ENCODE peak calls at places on chromosome 10, in six cellular contexts. One of them, this sample, is unnamed. For H3F3A, the result is how much of the 10 kb centered on the place peaks cover.

GRCh38 chr10:28839600-28840007 is 162.3 kb downstream of the BAMBI start:
- DNase-seq in GM23338: no peak
- DNase-seq in neural progenitor cell: no peak
- DNase-seq in GM23248: no peak
- DNase-seq in MM.1S: no peak
- DNase-seq in SK-N-SH: peak
- DNase-seq in this sample: no peak

GRCh38 chr10:11863353-11864105 is 40.4 kb downstream of the PROSER2 start:
- DNase-seq in GM23248: no peak
- DNase-seq in GM23338: no peak
- DNase-seq in SK-N-SH: no peak
- DNase-seq in neural progenitor cell: no peak
- DNase-seq in MM.1S: peak
- DNase-seq in this sample: no peak

GRCh38 chr10:105434970-105435369 is 793.9 kb downstream of the SORCS3 start:
- DNase-seq in neural progenitor cell: no peak
- DNase-seq in GM23338: no peak
- DNase-seq in GM23248: no peak
- DNase-seq in MM.1S: no peak
- DNase-seq in SK-N-SH: no peak
- DNase-seq in this sample: no peak

GRCh38 chr10:88754272-88754671 is 5.5 kb upstream of the LIPN start:
- DNase-seq in GM23248: peak
- DNase-seq in neural progenitor cell: no peak
- DNase-seq in SK-N-SH: peak
- DNase-seq in MM.1S: no peak
- DNase-seq in GM23338: no peak
- DNase-seq in this sample: peak

GRCh38 chr10:99124376-99124775 is 111.3 kb downstream of the HPSE2 start:
- DNase-seq in GM23248: no peak
- DNase-seq in neural progenitor cell: no peak
- DNase-seq in SK-N-SH: no peak
- DNase-seq in MM.1S: no peak
- DNase-seq in GM23338: no peak
- DNase-seq in this sample: no peak

GRCh38 chr10:13219685-13220670 is 14.2 kb downstream of the UCMA start:
- DNase-seq in GM23338: peak
- DNase-seq in neural progenitor cell: peak
- DNase-seq in GM23248: peak
- DNase-seq in MM.1S: peak
- DNase-seq in SK-N-SH: no peak
- DNase-seq in this sample: peak

GRCh38 chr10:93992400-93993030 is 1.2 kb upstream of the PLCE1 start:
- DNase-seq in neural progenitor cell: peak
- DNase-seq in GM23248: peak
- DNase-seq in GM23338: peak
- DNase-seq in MM.1S: no peak
- DNase-seq in SK-N-SH: no peak
- DNase-seq in this sample: peak

GRCh38 chr10:101014966-101015581 is 15.5 kb downstream of the LZTS2 start:
- DNase-seq in GM23338: no peak
- DNase-seq in SK-N-SH: no peak
- DNase-seq in GM23248: peak
- DNase-seq in MM.1S: no peak
- DNase-seq in neural progenitor cell: no peak
- DNase-seq in this sample: peak

GRCh38 chr10:101778151-101778780 is 2.4 kb upstream of the FGF8 start:
- DNase-seq in neural progenitor cell: no peak
- DNase-seq in MM.1S: no peak
- DNase-seq in GM23338: no peak
- DNase-seq in GM23248: no peak
- DNase-seq in SK-N-SH: peak
- DNase-seq in this sample: no peak

GRCh38 chr10:93417264-93417663 is 64.9 kb downstream of the MYOF start:
- DNase-seq in MM.1S: no peak
- DNase-seq in neural progenitor cell: no peak
- DNase-seq in SK-N-SH: no peak
- DNase-seq in GM23248: no peak
- DNase-seq in GM23338: no peak
- DNase-seq in this sample: no peak

GRCh38 chr10:87038786-87039185 is 18.7 kb downstream of the FAM25A start:
- DNase-seq in MM.1S: no peak
- DNase-seq in GM23338: no peak
- DNase-seq in GM23248: peak
- DNase-seq in SK-N-SH: no peak
- DNase-seq in neural progenitor cell: no peak
- DNase-seq in this sample: peak

GRCh38 chr10:64113796-64114195 is 592.6 kb downstream of the REEP3 start:
- DNase-seq in MM.1S: no peak
- DNase-seq in SK-N-SH: no peak
- DNase-seq in neural progenitor cell: no peak
- DNase-seq in GM23248: no peak
- DNase-seq in GM23338: peak
- DNase-seq in this sample: peak

GRCh38 chr10:100518761-100519241 is 860 bp downstream of the SEC31B start:
- DNase-seq in neural progenitor cell: peak
- DNase-seq in GM23338: peak
- DNase-seq in MM.1S: peak
- DNase-seq in GM23248: peak
- DNase-seq in SK-N-SH: peak
- DNase-seq in this sample: peak

GRCh38 chr10:121865554-121865953 is 62.3 kb downstream of the ATE1 start:
- DNase-seq in SK-N-SH: no peak
- DNase-seq in neural progenitor cell: no peak
- DNase-seq in MM.1S: no peak
- DNase-seq in GM23248: no peak
- DNase-seq in GM23338: no peak
- DNase-seq in this sample: no peak

GRCh38 chr10:35789996-35790395 is 147.9 kb upstream of the FZD8 start:
- DNase-seq in GM23248: peak
- DNase-seq in SK-N-SH: no peak
- DNase-seq in neural progenitor cell: no peak
- DNase-seq in GM23338: no peak
- DNase-seq in MM.1S: no peak
- DNase-seq in this sample: peak

GRCh38 chr10:36725581-36726520 is 399.5 kb upstream of the ANKRD30A start:
- DNase-seq in MM.1S: peak
- DNase-seq in GM23248: peak
- DNase-seq in GM23338: peak
- DNase-seq in SK-N-SH: peak
- DNase-seq in neural progenitor cell: peak
- DNase-seq in this sample: peak

GRCh38 chr10:76667307-76668012 is 970.1 kb downstream of the KCNMA1 start:
- DNase-seq in SK-N-SH: no peak
- DNase-seq in neural progenitor cell: no peak
- DNase-seq in MM.1S: no peak
- DNase-seq in GM23338: no peak
- DNase-seq in GM23248: no peak
- DNase-seq in this sample: no peak

GRCh38 chr10:125011171-125011925 is 69.4 kb downstream of the ZRANB1 start:
- DNase-seq in GM23338: no peak
- DNase-seq in SK-N-SH: no peak
- DNase-seq in MM.1S: no peak
- DNase-seq in GM23248: no peak
- DNase-seq in neural progenitor cell: no peak
- DNase-seq in this sample: peak
- H3K27ac ChIP-seq in GM23338: peak
- H3K27ac ChIP-seq in SK-N-SH: no peak
- H3K27ac ChIP-seq in MM.1S: no peak
- H3K27ac ChIP-seq in GM23248: no peak
- H3K27ac ChIP-seq in neural progenitor cell: no peak
- H3K27ac ChIP-seq in this sample: no peak

DNA sequence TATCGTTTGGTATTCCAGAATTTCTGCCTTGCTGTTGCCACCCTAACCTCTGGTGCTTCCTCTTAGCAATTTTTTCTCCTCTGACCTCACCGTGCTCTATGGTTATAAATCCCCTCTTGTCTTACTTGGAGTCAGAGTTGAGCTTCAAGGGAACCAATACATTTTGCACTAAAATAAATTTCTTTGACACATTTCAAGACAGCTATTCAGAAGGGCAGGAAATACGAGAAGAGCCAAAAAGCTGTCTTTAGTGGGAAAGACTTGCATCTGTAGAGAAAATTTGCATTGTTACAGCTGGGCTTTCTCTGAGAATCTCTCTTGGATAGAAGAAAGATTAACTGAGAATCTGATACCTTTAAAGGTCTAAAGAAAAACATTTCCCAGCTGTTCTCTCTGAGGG is 14.5 kb upstream of the AKR1C2 start:
- DNase-seq in SK-N-SH: no peak
- DNase-seq in neural progenitor cell: no peak
- DNase-seq in GM23248: no peak
- DNase-seq in GM23338: no peak
- DNase-seq in MM.1S: no peak
- DNase-seq in this sample: no peak
- H3F3A ChIP-seq in SK-N-SH: under half
- H3F3A ChIP-seq in neural progenitor cell: under half
- H3F3A ChIP-seq in GM23248: under half
- H3F3A ChIP-seq in GM23338: under half
- H3F3A ChIP-seq in MM.1S: under half
- H3F3A ChIP-seq in this sample: under half

DNA sequence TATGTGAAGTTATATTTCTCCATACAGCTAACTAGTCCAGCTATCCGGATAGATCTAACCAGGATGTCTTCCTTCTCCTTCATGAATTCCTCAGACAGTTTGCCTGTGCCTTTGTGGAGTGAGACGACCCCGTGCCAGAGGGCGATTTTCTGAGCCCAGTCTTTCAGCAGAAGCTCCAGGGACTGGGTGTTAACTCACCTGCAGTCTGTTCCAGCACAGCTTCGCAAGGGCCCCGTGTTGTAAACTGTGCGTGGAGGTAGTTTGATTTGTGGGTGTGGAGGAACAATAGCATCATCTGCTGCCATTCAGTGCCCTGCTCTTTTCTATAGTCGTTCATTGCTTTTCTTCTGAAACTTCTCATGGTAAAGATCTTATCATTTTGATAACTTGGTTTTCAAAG is 103.8 kb downstream of the INPP5A start:
- DNase-seq in SK-N-SH: no peak
- DNase-seq in GM23338: no peak
- DNase-seq in MM.1S: no peak
- DNase-seq in neural progenitor cell: no peak
- DNase-seq in GM23248: no peak
- DNase-seq in this sample: no peak
- TF ChIP-seq EZH2phosphoT487 in SK-N-SH: no peak
- TF ChIP-seq EZH2phosphoT487 in GM23338: no peak
- TF ChIP-seq EZH2phosphoT487 in MM.1S: no peak
- TF ChIP-seq EZH2phosphoT487 in neural progenitor cell: no peak
- TF ChIP-seq EZH2phosphoT487 in GM23248: no peak
- TF ChIP-seq EZH2phosphoT487 in this sample: no peak

GRCh38 chr10:124675824-124676223 is 68.4 kb downstream of the FAM53B start:
- DNase-seq in GM23338: no peak
- DNase-seq in GM23248: no peak
- DNase-seq in MM.1S: no peak
- DNase-seq in neural progenitor cell: no peak
- DNase-seq in SK-N-SH: no peak
- DNase-seq in this sample: no peak
- H3K27ac ChIP-seq in GM23338: no peak
- H3K27ac ChIP-seq in GM23248: no peak
- H3K27ac ChIP-seq in MM.1S: no peak
- H3K27ac ChIP-seq in neural progenitor cell: no peak
- H3K27ac ChIP-seq in SK-N-SH: no peak
- H3K27ac ChIP-seq in this sample: no peak

DNA sequence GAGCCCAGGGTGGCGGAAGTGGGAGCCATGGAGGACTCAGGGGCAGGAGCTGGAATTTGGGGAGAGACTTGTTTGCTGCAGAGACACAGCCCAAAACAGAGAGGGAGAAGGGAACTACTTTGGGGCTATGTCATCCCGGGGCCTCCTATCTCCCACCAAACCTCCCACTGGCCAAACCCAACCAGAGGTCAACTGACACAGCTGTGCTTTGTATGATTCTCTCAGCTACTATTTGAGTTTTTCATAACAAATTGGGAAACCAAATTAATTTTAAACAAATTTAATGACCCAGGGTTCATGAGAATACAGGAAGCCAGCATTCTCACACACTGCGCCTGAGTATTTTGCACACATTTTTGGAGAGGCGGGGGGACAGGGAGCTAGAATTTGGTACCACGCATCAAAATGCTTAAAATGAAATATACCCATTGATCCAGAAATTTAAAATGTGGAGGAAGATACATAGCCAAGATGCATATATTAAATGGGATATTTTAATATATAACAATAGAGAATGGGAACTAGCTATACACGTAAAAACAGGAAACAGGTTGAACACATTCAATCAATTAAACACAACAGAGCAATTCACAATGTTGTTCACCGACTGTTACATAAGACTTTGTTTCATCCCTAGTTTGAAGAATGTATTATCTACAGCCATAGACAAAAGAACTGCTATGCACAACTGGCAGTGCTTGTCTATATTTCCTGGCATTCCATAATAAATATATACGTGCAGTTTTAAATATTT is 105.3 kb downstream of the PARD3 start:
- DNase-seq in neural progenitor cell: no peak
- DNase-seq in MM.1S: no peak
- DNase-seq in SK-N-SH: no peak
- DNase-seq in GM23338: no peak
- DNase-seq in GM23248: no peak
- DNase-seq in this sample: no peak
- H3F3A ChIP-seq in neural progenitor cell: under half
- H3F3A ChIP-seq in MM.1S: under half
- H3F3A ChIP-seq in SK-N-SH: under half
- H3F3A ChIP-seq in GM23338: under half
- H3F3A ChIP-seq in GM23248: under half
- H3F3A ChIP-seq in this sample: under half

GRCh38 chr10:104297697-104298660 is 29.0 kb downstream of the GSTO2 start:
- DNase-seq in MM.1S: no peak
- DNase-seq in neural progenitor cell: peak
- DNase-seq in GM23338: peak
- DNase-seq in SK-N-SH: no peak
- DNase-seq in GM23248: peak
- DNase-seq in this sample: no peak
- TF ChIP-seq EZH2phosphoT487 in MM.1S: no peak
- TF ChIP-seq EZH2phosphoT487 in neural progenitor cell: no peak
- TF ChIP-seq EZH2phosphoT487 in GM23338: no peak
- TF ChIP-seq EZH2phosphoT487 in SK-N-SH: no peak
- TF ChIP-seq EZH2phosphoT487 in GM23248: no peak
- TF ChIP-seq EZH2phosphoT487 in this sample: no peak